ENCODE peak calls at places on chromosomes 1 and 21, in four cellular contexts. P is left lung, E is GM12865, J is fibroblast of lung. V is an unnamed sample.
A peak's percentile ranks its signal among the peaks of the same experiment; 100 is the strongest.

GRCh38 chr1:77316006-77316405 is 34.2 kb downstream of the AK5 start:
- DNase-seq in P (no peak), J (peak; percentile 7), E (no peak), V (no peak)

GRCh38 chr1:156841289-156841855 is 17.5 kb downstream of the INSRR start:
- DNase-seq in J (no peak), E (no peak), P (no peak), V (no peak)

GRCh38 chr1:233289676-233290075 is 5.8 kb downstream of the PCNX2 start:
- DNase-seq in P (no peak), J (no peak), E (no peak), V (no peak)

GRCh38 chr1:222073307-222073995 is 331.6 kb upstream of the DUSP10 start:
- DNase-seq in P (no peak), J (peak; percentile 58), E (no peak), V (no peak)

GRCh38 chr1:183913556-183913955 is 108.6 kb downstream of the RGL1 start:
- DNase-seq in J (no peak), E (no peak), P (no peak), V (no peak)

GRCh38 chr1:174769961-174770549 is 229.7 kb upstream of the CACYBP start:
- DNase-seq in E (peak; percentile 63), J (peak; percentile 73), P (no peak), V (no peak)

GRCh38 chr1:205791568-205792180 is 16.4 kb upstream of the RAB29 start:
- DNase-seq in E (peak; percentile 67), J (peak; percentile 48), P (no peak), V (no peak)

GRCh38 chr21:38830667-38831525 is 25.2 kb downstream of the ETS2 start:
- DNase-seq in P (no peak), E (no peak), J (no peak), V (no peak)

GRCh38 chr1:924619-925323 is 1.0 kb downstream of the SAMD11 start:
- DNase-seq in J (peak; percentile 20), E (no peak), P (no peak), V (no peak)
- TF ChIP-seq CTCF in J (no peak), E (no peak), P (no peak), V (no peak)

GRCh38 chr1:153613406-153613805 is 469 bp upstream of the S100A16 start:
- DNase-seq in E (no peak), J (no peak), P (no peak), V (no peak)

GRCh38 chr1:153612755-153613331 is at the start of gene S100A16:
- DNase-seq in E (no peak), J (peak; percentile 63), P (peak; percentile 84), V (no peak)

GRCh38 chr1:153615406-153615805 is 719 bp downstream of the S100A14 start:
- DNase-seq in P (no peak), E (no peak), J (no peak), V (no peak)

GRCh38 chr1:153614906-153615305 is 1.2 kb downstream of the S100A14 start:
- DNase-seq in P (no peak), J (no peak), E (no peak), V (no peak)

DNA sequence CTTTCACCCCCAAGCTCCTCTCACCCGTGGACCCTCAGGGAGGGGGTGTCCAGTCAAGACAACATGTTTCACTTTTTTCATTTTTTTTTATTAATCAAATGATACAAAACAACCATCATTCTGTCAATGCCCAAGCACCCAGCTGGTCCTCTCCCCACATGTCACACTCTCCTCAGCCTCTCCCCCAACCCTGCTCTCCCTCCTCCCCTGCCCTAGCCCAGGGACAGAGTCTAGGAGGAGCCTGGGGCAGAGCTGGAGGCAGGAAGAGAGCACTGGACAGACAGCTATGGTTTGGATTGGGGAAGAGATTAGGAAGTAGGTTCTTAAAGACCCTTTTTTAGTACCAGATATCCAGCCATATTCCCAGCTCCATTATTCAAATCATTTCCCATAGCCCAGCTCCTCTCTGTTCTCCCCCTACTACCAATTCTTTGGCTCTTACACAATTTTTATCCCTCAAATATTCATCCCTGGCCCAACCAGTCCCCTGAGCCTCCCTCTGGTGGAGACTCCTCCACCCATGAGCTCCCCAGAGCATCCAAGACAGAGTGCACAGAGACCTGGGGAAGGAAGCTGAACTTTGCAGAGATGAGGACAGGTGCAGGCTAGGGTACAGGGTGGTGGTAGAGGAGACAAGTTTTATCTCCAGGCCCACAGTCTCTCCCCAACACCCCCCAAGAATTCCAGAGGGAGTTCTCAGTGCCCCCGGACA is 1.4 kb upstream of the S100A16 start:
- DNase-seq in J (no peak), E (no peak), P (no peak), V (no peak)
- TF ChIP-seq CTCF in J (peak; percentile 17), E (no peak), P (no peak), V (no peak)

GRCh38 chr1:188364927-188365449 is 1536.2 kb downstream of the PLA2G4A start:
- DNase-seq in E (no peak), J (no peak), P (no peak), V (no peak)

GRCh38 chr1:188367669-188368068 is 1538.9 kb downstream of the PLA2G4A start:
- DNase-seq in P (no peak), J (no peak), E (no peak), V (no peak)

GRCh38 chr1:188363943-188364342 is 1535.2 kb downstream of the PLA2G4A start:
- DNase-seq in P (no peak), E (no peak), J (no peak), V (no peak)

GRCh38 chr1:188371295-188371806 is 1542.6 kb downstream of the PLA2G4A start:
- DNase-seq in E (no peak), P (no peak), J (no peak), V (no peak)

DNA sequence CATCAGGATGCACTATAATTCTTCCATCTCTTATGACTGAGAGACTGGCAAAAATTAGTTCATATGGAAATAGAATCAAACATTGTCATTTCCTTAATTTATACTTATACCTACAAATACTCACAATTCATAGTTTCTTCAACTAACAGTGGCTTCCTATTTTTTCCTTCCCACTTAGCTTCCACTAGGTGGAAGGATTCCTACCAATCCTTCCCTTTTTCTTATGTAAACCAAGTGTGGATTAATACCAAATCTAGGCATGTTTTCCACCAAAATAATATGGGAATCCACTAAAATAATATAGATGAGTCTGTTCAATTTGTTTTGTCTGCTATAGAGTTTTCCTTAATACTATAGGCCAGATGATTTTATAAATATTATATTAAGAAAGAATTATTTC is 1537.1 kb downstream of the PLA2G4A start:
- DNase-seq in E (no peak), J (no peak), P (no peak), V (no peak)
- TF ChIP-seq CTCF in E (no peak), J (no peak), P (no peak), V (no peak)

GRCh38 chr1:243708210-243708609 is 141.8 kb downstream of the AKT3 start:
- DNase-seq in E (peak; percentile 12), J (peak; percentile 28), P (no peak), V (no peak)
- TF ChIP-seq CTCF in E (peak; percentile 12), J (no peak), P (no peak), V (no peak)

GRCh38 chr1:104785575-104786187 is 1036.0 kb downstream of the AMY1C start:
- DNase-seq in P (no peak), E (no peak), J (no peak), V (no peak)

DNA sequence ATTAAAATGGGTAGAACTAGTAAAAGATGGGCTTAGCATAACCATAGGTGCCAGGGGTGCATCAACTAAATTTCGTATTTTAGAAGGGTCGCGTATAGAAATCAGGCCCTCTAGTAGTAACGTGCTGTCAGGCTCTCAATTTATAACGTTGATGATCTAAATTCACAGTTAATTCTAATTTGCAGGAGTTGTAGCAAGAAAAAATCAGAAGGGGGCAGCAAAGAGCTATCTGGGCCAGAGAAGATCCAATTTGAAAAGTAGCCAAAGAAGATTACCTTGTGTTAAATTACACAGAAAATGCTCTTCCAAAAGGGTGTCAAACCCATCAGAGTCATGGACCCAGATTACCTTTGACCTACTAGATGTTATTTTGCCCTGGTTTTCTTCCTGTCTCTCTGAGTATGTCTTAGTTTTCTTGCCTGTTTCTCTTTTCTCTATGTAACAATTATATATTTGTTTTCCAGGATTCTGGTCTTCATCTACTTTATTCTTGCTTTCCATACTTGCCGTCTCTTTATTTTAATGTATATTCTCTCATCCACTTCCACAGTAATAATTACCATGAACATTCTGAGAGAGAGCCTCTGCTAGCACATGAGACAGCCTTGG is 1030.9 kb downstream of the AMY1C start:
- DNase-seq in P (no peak), J (peak; percentile 30), E (peak; percentile 46), V (no peak)
- TF ChIP-seq CTCF in P (peak; percentile 36), J (peak; percentile 70), E (peak; percentile 73), V (no peak)

GRCh38 chr1:53114090-53114489 is 28.3 kb downstream of the SLC1A7 start:
- DNase-seq in E (no peak), J (no peak), P (no peak), V (no peak)

GRCh38 chr1:53114581-53115400 is 27.6 kb downstream of the SLC1A7 start:
- DNase-seq in E (no peak), P (no peak), J (no peak), V (no peak)

GRCh38 chr1:53116307-53116810 is 26.1 kb downstream of the SLC1A7 start:
- DNase-seq in J (no peak), P (no peak), E (no peak), V (no peak)

GRCh38 chr1:53116933-53117332 is 25.5 kb downstream of the SLC1A7 start:
- DNase-seq in E (no peak), P (no peak), J (no peak), V (no peak)

GRCh38 chr1:53115403-53116306 is 26.8 kb downstream of the SLC1A7 start:
- DNase-seq in P (no peak), J (no peak), E (no peak), V (no peak)
- TF ChIP-seq CTCF in P (no peak), J (no peak), E (no peak), V (no peak)

V was measured in keratinocyte.